ENCODE peak calls at places on chromosomes 1 and 21, in eight cellular contexts. Q is HCT116; O is mammary epithelial cell; U is testis; V is CD8-positive, alpha-beta memory T cell; M is H9; K is fibroblast of lung; T is cardiac muscle cell. L is an unnamed sample.

GRCh38 chr1:22428672-22429071 is 23.0 kb upstream of the ZBTB40 start:
- DNase-seq in Q (peak; percentile 69), O (peak; percentile 46), U (peak; percentile 68), V (peak; percentile 37), M (no peak), K (peak; percentile 73), T (peak; percentile 51), L (no peak)

GRCh38 chr1:3577300-3577699 is 34.0 kb downstream of the MEGF6 start:
- DNase-seq in Q (no peak), O (no peak), U (no peak), V (no peak), M (no peak), K (peak; percentile 68), T (no peak), L (no peak)

GRCh38 chr1:17538428-17539130 is 919 bp upstream of the ARHGEF10L start:
- DNase-seq in Q (no peak), O (no peak), U (peak; percentile 59), V (no peak), M (peak; percentile 90), K (peak; percentile 25), T (peak; percentile 89), L (peak; percentile 57)

GRCh38 chr1:153365696-153366095 is 8.0 kb downstream of the S100A9 start:
- DNase-seq in Q (no peak), O (no peak), U (no peak), V (no peak), M (peak; percentile 14), K (no peak), T (no peak), L (no peak)

GRCh38 chr1:78716186-78716585 is 66.6 kb downstream of the IFI44 start:
- DNase-seq in Q (no peak), O (no peak), U (no peak), V (no peak), M (no peak), K (peak; percentile 8), T (no peak), L (no peak)

GRCh38 chr1:164610528-164611222 is 51.7 kb downstream of the PBX1 start:
- DNase-seq in Q (no peak), O (no peak), U (no peak), V (no peak), M (no peak), K (no peak), T (no peak), L (no peak)

GRCh38 chr1:172394811-172395210 is 25.7 kb upstream of the C1orf105 start:
- DNase-seq in Q (no peak), O (no peak), U (no peak), V (no peak), M (no peak), K (no peak), T (no peak), L (no peak)

GRCh38 chr1:41390171-41390570 is 28.9 kb downstream of the FOXO6 start:
- DNase-seq in Q (no peak), O (no peak), U (no peak), V (no peak), M (no peak), K (no peak), T (no peak), L (no peak)

GRCh38 chr1:223718850-223719249 is 6.5 kb downstream of the CAPN2 start:
- DNase-seq in Q (no peak), O (no peak), U (no peak), V (no peak), M (peak; percentile 75), K (no peak), T (no peak), L (no peak)
- H3K4me1 ChIP-seq in Q (peaks cover 31% of the 10 kb centered on the region), O (peaks cover 54% of the 10 kb centered on the region), U (peaks cover 21% of the 10 kb centered on the region), V (peaks cover 75% of the 10 kb centered on the region), M (peaks cover 8% of the 10 kb centered on the region), K (peaks cover 46% of the 10 kb centered on the region), T (peaks cover 4% of the 10 kb centered on the region), L (peaks cover 3% of the 10 kb centered on the region)

GRCh38 chr21:34094949-34095348 is 21.6 kb downstream of the MRPS6 start:
- DNase-seq in Q (no peak), O (no peak), U (no peak), V (no peak), M (no peak), K (no peak), T (no peak), L (no peak)
- H3K4me1 ChIP-seq in Q (no peaks in the 10 kb centered on the region), O (no peaks in the 10 kb centered on the region), U (peaks cover 4% of the 10 kb centered on the region), V (peaks cover 37% of the 10 kb centered on the region), M (peaks cover 2% of the 10 kb centered on the region), K (no peaks in the 10 kb centered on the region), T (peaks cover 25% of the 10 kb centered on the region), L (no peaks in the 10 kb centered on the region)

GRCh38 chr1:206705744-206706297 is 21.1 kb downstream of the MAPKAPK2 start:
- DNase-seq in Q (no peak), O (no peak), U (no peak), V (no peak), M (no peak), K (no peak), T (no peak), L (no peak)

GRCh38 chr1:206705187-206705586 is 20.5 kb downstream of the MAPKAPK2 start:
- DNase-seq in Q (no peak), O (no peak), U (no peak), V (no peak), M (no peak), K (peak; percentile 79), T (no peak), L (no peak)

GRCh38 chr1:206706806-206707205 is 22.1 kb downstream of the MAPKAPK2 start:
- DNase-seq in Q (no peak), O (no peak), U (no peak), V (no peak), M (no peak), K (no peak), T (no peak), L (no peak)

GRCh38 chr1:206708058-206708457 is 23.4 kb downstream of the MAPKAPK2 start:
- DNase-seq in Q (no peak), O (no peak), U (no peak), V (no peak), M (no peak), K (no peak), T (no peak), L (no peak)

DNA sequence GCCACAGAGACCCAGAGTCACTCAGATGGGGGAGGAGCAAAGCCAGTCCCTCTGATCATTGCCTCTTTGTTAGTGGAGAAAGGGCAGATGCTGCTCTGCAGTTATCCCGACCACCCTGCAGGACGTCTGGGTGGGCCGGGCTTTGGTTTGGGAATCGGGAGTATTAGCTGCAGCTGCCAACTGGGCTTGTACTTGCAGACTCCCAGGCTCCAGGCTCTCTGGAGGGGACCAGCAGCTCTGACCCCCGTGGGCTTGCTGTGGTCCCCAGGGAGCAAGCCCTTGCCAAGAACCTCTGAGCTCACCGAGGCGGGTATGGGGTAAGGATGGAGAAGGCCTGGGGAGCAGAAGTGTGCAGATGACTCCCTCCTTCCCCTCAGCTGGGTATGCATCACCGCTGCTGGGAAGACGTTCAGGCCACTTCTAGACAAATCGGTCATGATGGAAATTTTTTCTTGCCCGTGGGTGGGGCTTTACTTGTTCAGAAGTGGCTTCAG is 21.6 kb downstream of the MAPKAPK2 start:
- DNase-seq in Q (no peak), O (no peak), U (no peak), V (no peak), M (no peak), K (peak; percentile 88), T (no peak), L (no peak)
- H3K4me1 ChIP-seq in Q (no peaks in the 10 kb centered on the region), O (peaks cover 39% of the 10 kb centered on the region), U (peaks cover 41% of the 10 kb centered on the region), V (peaks cover 71% of the 10 kb centered on the region), M (peaks cover 19% of the 10 kb centered on the region), K (peaks cover 50% of the 10 kb centered on the region), T (peaks cover 67% of the 10 kb centered on the region), L (peaks cover 16% of the 10 kb centered on the region)

GRCh38 chr1:111193712-111194480 is 6.5 kb downstream of the DENND2D start:
- DNase-seq in Q (no peak), O (no peak), U (no peak), V (no peak), M (no peak), K (no peak), T (no peak), L (no peak)
- H3K4me1 ChIP-seq in Q (no peaks in the 10 kb centered on the region), O (peaks cover 32% of the 10 kb centered on the region), U (peaks cover 14% of the 10 kb centered on the region), V (peaks cover 85% of the 10 kb centered on the region), M (no peaks in the 10 kb centered on the region), K (peaks cover 33% of the 10 kb centered on the region), T (no peaks in the 10 kb centered on the region), L (no peaks in the 10 kb centered on the region)

GRCh38 chr1:12173631-12174121 is 6.9 kb downstream of the TNFRSF1B start:
- DNase-seq in Q (no peak), O (no peak), U (peak; percentile 66), V (peak; percentile 95), M (no peak), K (no peak), T (no peak), L (no peak)
- H3K4me1 ChIP-seq in Q (peaks cover 15% of the 10 kb centered on the region), O (peaks cover 5% of the 10 kb centered on the region), U (peaks cover 2% of the 10 kb centered on the region), V (peaks cover 96% of the 10 kb centered on the region), M (no peaks in the 10 kb centered on the region), K (peaks cover 33% of the 10 kb centered on the region), T (no peaks in the 10 kb centered on the region), L (peaks cover 6% of the 10 kb centered on the region)

GRCh38 chr1:7258622-7259135 is 473.4 kb downstream of the CAMTA1 start:
- DNase-seq in Q (no peak), O (no peak), U (no peak), V (no peak), M (no peak), K (no peak), T (no peak), L (no peak)
- H3K4me1 ChIP-seq in Q (peaks cover 7% of the 10 kb centered on the region), O (no peaks in the 10 kb centered on the region), U (no peaks in the 10 kb centered on the region), V (no peaks in the 10 kb centered on the region), M (peaks cover 6% of the 10 kb centered on the region), K (no peaks in the 10 kb centered on the region), T (no peaks in the 10 kb centered on the region), L (peaks cover 5% of the 10 kb centered on the region)

GRCh38 chr1:208158640-208159541 is 85.3 kb downstream of the PLXNA2 start:
- DNase-seq in Q (no peak), O (no peak), U (no peak), V (no peak), M (peak; percentile 39), K (no peak), T (no peak), L (no peak)

GRCh38 chr1:208161005-208161404 is 83.2 kb downstream of the PLXNA2 start:
- DNase-seq in Q (no peak), O (no peak), U (no peak), V (no peak), M (peak; percentile 40), K (no peak), T (no peak), L (no peak)

GRCh38 chr1:208157769-208158168 is 86.4 kb downstream of the PLXNA2 start:
- DNase-seq in Q (no peak), O (no peak), U (peak; percentile 29), V (no peak), M (no peak), K (no peak), T (no peak), L (no peak)

GRCh38 chr1:208160259-208160819 is 83.8 kb downstream of the PLXNA2 start:
- DNase-seq in Q (no peak), O (no peak), U (peak; percentile 62), V (no peak), M (no peak), K (no peak), T (no peak), L (no peak)

GRCh38 chr1:208159542-208160258 is 84.5 kb downstream of the PLXNA2 start:
- DNase-seq in Q (no peak), O (no peak), U (peak; percentile 82), V (no peak), M (no peak), K (peak; percentile 73), T (peak; percentile 75), L (no peak)
- H3K4me1 ChIP-seq in Q (no peaks in the 10 kb centered on the region), O (no peaks in the 10 kb centered on the region), U (peaks cover 43% of the 10 kb centered on the region), V (no peaks in the 10 kb centered on the region), M (peaks cover 5% of the 10 kb centered on the region), K (peaks cover 4% of the 10 kb centered on the region), T (peaks cover 57% of the 10 kb centered on the region), L (peaks cover 8% of the 10 kb centered on the region)

L was measured in iPS DF 6.9.